ENCODE peak calls at places on chromosomes 12 and 14, in nine cellular contexts. C is NCI-H460; M is RWPE1; T is GM06990; O is left lung; S is pulmonary artery endothelial cell; Q is effector memory CD8-positive, alpha-beta T cell; I is NCI-H774; K is GOT3. A is an unnamed sample.
A peak's percentile ranks its signal among the peaks of the same experiment; 100 is the strongest.

GRCh38 chr12:34398706-34399630 is 376.7 kb downstream of the ALG10 start:
- DNase-seq in C (no peak), M (no peak), T (no peak), O (peak; percentile 51), S (no peak), Q (no peak), I (no peak), K (no peak), A (no peak)

GRCh38 chr14:84969501-84969900 is 560.4 kb upstream of the FLRT2 start:
- DNase-seq in C (peak; percentile 33), M (peak; percentile 3), T (no peak), O (peak; percentile 37), S (no peak), Q (no peak), I (no peak), K (no peak), A (no peak)

GRCh38 chr14:37936971-37937370 is 270.7 kb upstream of the SSTR1 start:
- DNase-seq in C (no peak), M (no peak), T (no peak), O (no peak), S (no peak), Q (no peak), I (no peak), K (no peak), A (no peak)

GRCh38 chr12:55652352-55652751 is 15.7 kb downstream of the OR10P1 start:
- DNase-seq in C (no peak), M (no peak), T (no peak), O (no peak), S (no peak), Q (no peak), I (no peak), K (no peak), A (no peak)

GRCh38 chr12:64082866-64083268 is 139.2 kb downstream of the KICS2 start:
- DNase-seq in C (no peak), M (no peak), T (no peak), O (no peak), S (no peak), Q (no peak), I (peak; percentile 70), K (no peak), A (no peak)

GRCh38 chr12:11861864-11862600 is 208.7 kb upstream of the BCL2L14 start:
- DNase-seq in C (no peak), M (no peak), T (no peak), O (no peak), S (no peak), Q (no peak), I (no peak), K (no peak), A (no peak)

GRCh38 chr12:88945041-88945732 is 364.9 kb upstream of the KITLG start:
- DNase-seq in C (no peak), M (no peak), T (no peak), O (no peak), S (no peak), Q (no peak), I (no peak), K (no peak), A (no peak)

GRCh38 chr12:127620956-127621355 is 646.0 kb upstream of the TMEM132C start:
- DNase-seq in C (no peak), M (no peak), T (no peak), O (no peak), S (no peak), Q (no peak), I (peak; percentile 34), K (no peak), A (no peak)

GRCh38 chr12:60148831-60149230 is 553.0 kb downstream of the SLC16A7 start:
- DNase-seq in C (no peak), M (peak; percentile 60), T (no peak), O (no peak), S (peak; percentile 27), Q (no peak), I (no peak), K (no peak), A (no peak)

GRCh38 chr14:68687746-68688145 is 105.1 kb downstream of the ZFP36L1 start:
- DNase-seq in C (no peak), M (peak; percentile 87), T (no peak), O (no peak), S (no peak), Q (no peak), I (no peak), K (no peak), A (no peak)

GRCh38 chr14:80955434-80955939 is at the start of gene TSHR:
- DNase-seq in C (no peak), M (no peak), T (no peak), O (peak; percentile 59), S (no peak), Q (no peak), I (no peak), K (no peak), A (no peak)

GRCh38 chr14:43786066-43786762 is 720.9 kb downstream of the FSCB start:
- DNase-seq in C (no peak), M (no peak), T (no peak), O (peak; percentile 16), S (no peak), Q (no peak), I (no peak), K (no peak), A (no peak)

GRCh38 chr12:42482820-42483533 is 106.6 kb downstream of the PRICKLE1 start:
- DNase-seq in C (peak; percentile 72), M (peak; percentile 80), T (peak; percentile 83), O (peak; percentile 90), S (no peak), Q (peak; percentile 24), I (peak; percentile 58), K (peak; percentile 75), A (peak; percentile 63)